ENCODE peak calls at places on chromosome 18, in five cellular contexts. A, O, B, Z and J are unnamed samples. For H3K4me1, the result is how much of the 10 kb centered on the place peaks cover.

GRCh38 chr18:8947576-8947975 is 154.9 kb upstream of the NDUFV2 start:
- DNase-seq in A (no peak), O (no peak), B (no peak), Z (no peak), J (no peak)

GRCh38 chr18:63817441-63818051 is 42.3 kb downstream of the SERPINB7 start:
- DNase-seq in A (peak), O (no peak), B (no peak), Z (no peak), J (no peak)

GRCh38 chr18:58175122-58175687 is 131.2 kb downstream of the NEDD4L start:
- DNase-seq in A (no peak), O (no peak), B (no peak), Z (no peak), J (no peak)

GRCh38 chr18:73662440-73662839 is 485.2 kb downstream of the FBXO15 start:
- DNase-seq in A (no peak), O (no peak), B (no peak), Z (no peak), J (no peak)

GRCh38 chr18:4204151-4204720 is 250.9 kb downstream of the DLGAP1 start:
- DNase-seq in A (no peak), O (no peak), B (no peak), Z (no peak), J (no peak)

GRCh38 chr18:49015886-49016647 is 65.3 kb upstream of the SMAD7 start:
- DNase-seq in A (no peak), O (no peak), B (no peak), Z (no peak), J (no peak)

GRCh38 chr18:58862851-58863538 is 1.7 kb upstream of the ZNF532 start:
- DNase-seq in A (peak), O (peak), B (no peak), Z (no peak), J (no peak)

GRCh38 chr18:45608400-45608799 is 6.9 kb upstream of the SLC14A2 start:
- DNase-seq in A (no peak), O (no peak), B (no peak), Z (no peak), J (no peak)

GRCh38 chr18:73962251-73962650 is 185.4 kb downstream of the FBXO15 start:
- DNase-seq in A (peak), O (no peak), B (no peak), Z (no peak), J (no peak)

GRCh38 chr18:4017479-4017878 is 437.6 kb downstream of the DLGAP1 start:
- DNase-seq in A (peak), O (no peak), B (peak), Z (peak), J (no peak)

GRCh38 chr18:45636110-45636509 is 20.8 kb downstream of the SLC14A2 start:
- DNase-seq in A (no peak), O (no peak), B (no peak), Z (no peak), J (no peak)

GRCh38 chr18:32470136-32470712 is 458 bp downstream of the GAREM1 start:
- DNase-seq in A (peak), O (no peak), B (peak), Z (no peak), J (no peak)

GRCh38 chr18:38790303-38790702 is 1224.7 kb upstream of the CELF4 start:
- DNase-seq in A (no peak), O (no peak), B (peak), Z (peak), J (no peak)

GRCh38 chr18:3283908-3284307 is 22.0 kb downstream of the MYL12B start:
- DNase-seq in A (no peak), O (peak), B (no peak), Z (no peak), J (no peak)

GRCh38 chr18:58497845-58498244 is 131.0 kb downstream of the ALPK2 start:
- DNase-seq in A (peak), O (no peak), B (no peak), Z (no peak), J (no peak)

GRCh38 chr18:62420151-62420512 is 95.0 kb downstream of the TNFRSF11A start:
- DNase-seq in A (peak), O (no peak), B (peak), Z (no peak), J (no peak)

GRCh38 chr18:3791258-3791657 is 341.3 kb downstream of the TGIF1 start:
- DNase-seq in A (no peak), O (no peak), B (no peak), Z (no peak), J (no peak)

GRCh38 chr18:64409511-64409910 is 260.6 kb upstream of the LINC00305 start:
- DNase-seq in A (no peak), O (no peak), B (no peak), Z (no peak), J (no peak)

GRCh38 chr18:63374520-63374919 is 7.5 kb upstream of the KDSR start:
- DNase-seq in A (peak), O (no peak), B (no peak), Z (no peak), J (no peak)

GRCh38 chr18:9738266-9738969 is 30.3 kb downstream of the RAB31 start:
- DNase-seq in A (no peak), O (no peak), B (no peak), Z (no peak), J (no peak)

GRCh38 chr18:72174972-72175649 is 369.0 kb downstream of the CBLN2 start:
- DNase-seq in A (no peak), O (no peak), B (no peak), Z (no peak), J (no peak)

GRCh38 chr18:33757037-33757436 is 179.0 kb downstream of the ASXL3 start:
- DNase-seq in A (peak), O (no peak), B (no peak), Z (no peak), J (no peak)

GRCh38 chr18:12907258-12907925 is 23.4 kb upstream of the PTPN2 start:
- DNase-seq in A (peak), O (no peak), B (peak), Z (no peak), J (no peak)

GRCh38 chr18:12906773-12907172 is 22.7 kb upstream of the PTPN2 start:
- DNase-seq in A (no peak), O (no peak), B (no peak), Z (no peak), J (no peak)

GRCh38 chr18:12908706-12909105 is 24.7 kb upstream of the PTPN2 start:
- DNase-seq in A (no peak), O (no peak), B (no peak), Z (no peak), J (no peak)

GRCh38 chr18:12911928-12912703 is 28.1 kb upstream of the PTPN2 start:
- DNase-seq in A (no peak), O (no peak), B (no peak), Z (no peak), J (no peak)

GRCh38 chr18:12911025-12911927 is 27.2 kb upstream of the PTPN2 start:
- DNase-seq in A (no peak), O (no peak), B (no peak), Z (no peak), J (no peak)
- TF ChIP-seq USF2 in A (no peak), O (no peak), B (no peak), Z (no peak), J (no peak)

GRCh38 chr18:50819727-50820378 is at the start of gene MRO:
- DNase-seq in A (peak), O (peak), B (peak), Z (peak), J (no peak)
- H3K4me1 ChIP-seq in A (under half), O (under half), B (under half), Z (under half), J (under half)

GRCh38 chr18:56148373-56148772 is 490.0 kb downstream of the TXNL1 start:
- DNase-seq in A (peak), O (no peak), B (no peak), Z (no peak), J (no peak)
- H3K9ac ChIP-seq in A (no peak), O (no peak), B (no peak), Z (no peak), J (no peak)

GRCh38 chr18:47448956-47449355 is 197.5 kb upstream of the SKOR2 start:
- DNase-seq in A (no peak), O (peak), B (no peak), Z (no peak), J (no peak)
- TF ChIP-seq USF2 in A (no peak), O (no peak), B (no peak), Z (no peak), J (no peak)

DNA sequence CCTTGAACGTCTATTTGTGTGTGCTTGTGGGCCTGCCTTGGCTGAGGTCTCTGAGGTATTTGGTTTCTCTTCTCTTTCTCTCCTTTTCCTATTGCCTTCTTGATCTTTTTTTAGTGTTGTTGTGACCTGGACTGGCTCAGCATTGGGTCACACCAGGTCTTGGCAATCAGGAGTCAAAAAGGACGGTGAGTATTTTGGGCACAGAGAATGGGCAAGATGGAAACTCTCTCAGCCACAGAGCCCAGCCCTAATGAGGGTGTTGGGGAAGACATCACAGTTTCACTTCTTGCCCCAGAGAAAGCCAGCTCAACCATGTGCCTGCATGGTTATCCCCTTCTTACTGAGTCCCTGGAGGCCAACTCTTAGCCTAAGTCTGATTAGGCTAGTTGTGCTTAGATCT is 13.7 kb upstream of the INO80C start:
- DNase-seq in A (no peak), O (no peak), B (no peak), Z (no peak), J (peak)
- H3K4me1 ChIP-seq in A (under half), O (under half), B (under half), Z (under half), J (under half)

GRCh38 chr18:80035997-80036396 is 1.8 kb downstream of the RBFA start:
- DNase-seq in A (no peak), O (no peak), B (peak), Z (no peak), J (no peak)

GRCh38 chr18:80033181-80034067 is 810 bp upstream of the RBFA start:
- DNase-seq in A (peak), O (no peak), B (no peak), Z (peak), J (no peak)

GRCh38 chr18:80037300-80037699 is 3.1 kb downstream of the RBFA start:
- DNase-seq in A (no peak), O (no peak), B (no peak), Z (no peak), J (no peak)

GRCh38 chr18:80034852-80035406 is 695 bp downstream of the RBFA start:
- DNase-seq in A (no peak), O (no peak), B (no peak), Z (no peak), J (no peak)

DNA sequence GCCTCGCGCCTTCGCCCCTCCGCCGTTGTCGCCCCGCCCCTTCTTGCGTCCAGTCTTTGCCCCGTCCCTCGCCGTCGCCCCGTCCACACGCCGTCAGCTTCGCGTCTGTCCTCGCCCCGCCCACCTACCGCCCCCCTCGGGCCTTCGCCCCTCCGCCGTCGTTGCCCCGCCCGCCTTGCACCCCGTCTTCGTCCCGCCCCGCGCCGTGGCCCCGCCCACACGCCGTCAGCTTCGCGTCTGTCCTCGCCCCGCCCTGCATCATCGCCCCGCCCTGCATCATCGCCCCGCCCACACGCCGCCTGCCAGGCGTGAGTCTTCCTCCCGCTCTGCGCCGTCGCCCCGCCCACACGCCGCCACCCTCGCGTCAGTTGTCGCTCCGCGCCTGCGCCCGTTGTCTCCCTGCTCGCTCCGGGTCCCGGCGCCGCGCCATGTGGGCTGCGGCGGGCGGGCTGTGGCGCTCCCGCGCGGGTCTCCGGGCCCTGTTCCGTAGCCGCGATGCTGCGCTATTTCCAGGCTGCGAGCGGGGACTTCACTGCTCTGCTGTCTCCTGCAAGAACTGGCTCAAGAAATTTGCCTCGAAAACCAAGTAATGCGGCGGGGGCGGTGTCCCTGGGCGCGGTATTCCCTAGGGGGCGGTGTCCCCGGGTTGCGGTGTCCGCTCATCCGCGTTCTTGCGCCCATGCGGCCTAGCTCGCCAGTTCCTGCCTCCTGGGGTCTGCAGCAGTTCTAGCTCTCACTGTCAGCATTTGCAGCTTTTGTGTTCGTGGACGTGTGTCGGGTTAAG is at the start of gene RBFA:
- DNase-seq in A (peak), O (peak), B (peak), Z (peak), J (peak)
- H3K9ac ChIP-seq in A (peak), O (peak), B (peak), Z (peak), J (peak)

GRCh38 chr18:76571689-76572088 is 76.6 kb upstream of the ZNF516 start:
- DNase-seq in A (no peak), O (no peak), B (no peak), Z (no peak), J (no peak)

GRCh38 chr18:76569644-76570415 is 74.8 kb upstream of the ZNF516 start:
- DNase-seq in A (no peak), O (no peak), B (no peak), Z (no peak), J (no peak)

GRCh38 chr18:76568726-76569125 is 73.7 kb upstream of the ZNF516 start:
- DNase-seq in A (no peak), O (no peak), B (no peak), Z (no peak), J (no peak)

GRCh38 chr18:76573325-76574025 is 78.4 kb upstream of the ZNF516 start:
- DNase-seq in A (peak), O (no peak), B (no peak), Z (no peak), J (no peak)

DNA sequence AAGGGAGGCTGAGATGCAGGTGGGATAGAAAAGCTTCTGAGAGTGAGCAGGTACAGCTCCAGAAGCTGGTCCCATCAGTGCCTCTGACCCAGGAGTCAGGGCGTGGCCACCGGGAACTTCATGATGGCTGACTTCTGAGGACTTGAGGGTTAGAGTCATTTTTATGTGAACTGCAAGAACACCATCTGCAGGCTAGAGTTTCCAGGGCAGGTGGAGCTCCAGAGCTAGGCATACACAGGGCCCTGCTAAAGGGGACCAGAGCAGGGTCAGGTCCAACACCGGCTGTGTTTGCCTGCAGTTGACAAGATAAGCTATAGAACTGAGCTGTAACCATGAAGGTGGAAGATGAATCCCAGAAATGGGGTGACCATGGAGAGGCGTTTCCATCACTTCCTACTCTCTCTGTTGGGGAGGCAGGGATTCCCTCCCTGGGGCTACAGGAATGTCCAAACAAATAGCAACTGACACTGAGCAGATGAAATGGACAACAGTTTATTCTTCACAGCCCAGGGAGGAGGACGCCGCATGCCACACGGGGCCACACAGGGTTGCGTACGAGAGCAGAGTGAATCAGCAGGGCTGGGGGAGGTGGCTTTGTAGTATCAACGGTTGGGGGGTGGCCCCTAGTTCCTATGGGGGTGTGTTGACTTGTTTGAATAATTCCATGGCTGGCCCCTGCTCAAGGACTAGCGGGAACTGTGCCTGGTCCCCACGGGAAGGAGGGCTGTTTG is 77.6 kb upstream of the ZNF516 start:
- DNase-seq in A (no peak), O (no peak), B (no peak), Z (no peak), J (no peak)
- TF ChIP-seq USF2 in A (no peak), O (no peak), B (no peak), Z (no peak), J (no peak)

DNA sequence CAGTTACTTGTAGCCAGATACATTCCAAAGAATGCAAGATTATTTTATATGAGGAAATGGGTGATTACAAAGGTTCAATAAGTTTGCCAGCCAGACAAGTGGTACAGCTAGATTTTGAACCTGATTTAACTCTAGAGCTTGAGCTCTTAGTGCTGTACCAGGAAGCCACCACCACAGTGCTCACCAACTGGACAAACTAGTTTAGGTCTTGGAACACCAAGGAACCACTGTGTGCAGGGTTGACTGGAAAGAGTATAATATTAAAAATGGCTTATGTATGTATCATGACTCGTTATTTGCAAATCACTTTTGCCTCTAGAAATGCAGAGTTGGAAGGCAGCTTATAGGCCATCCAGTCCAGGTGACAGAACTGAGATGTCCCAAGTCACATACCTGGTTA is 177.2 kb downstream of the TXNL1 start:
- DNase-seq in A (no peak), O (no peak), B (no peak), Z (no peak), J (no peak)
- H3K4me1 ChIP-seq in A (under half), O (under half), B (under half), Z (under half), J (under half)

DNA sequence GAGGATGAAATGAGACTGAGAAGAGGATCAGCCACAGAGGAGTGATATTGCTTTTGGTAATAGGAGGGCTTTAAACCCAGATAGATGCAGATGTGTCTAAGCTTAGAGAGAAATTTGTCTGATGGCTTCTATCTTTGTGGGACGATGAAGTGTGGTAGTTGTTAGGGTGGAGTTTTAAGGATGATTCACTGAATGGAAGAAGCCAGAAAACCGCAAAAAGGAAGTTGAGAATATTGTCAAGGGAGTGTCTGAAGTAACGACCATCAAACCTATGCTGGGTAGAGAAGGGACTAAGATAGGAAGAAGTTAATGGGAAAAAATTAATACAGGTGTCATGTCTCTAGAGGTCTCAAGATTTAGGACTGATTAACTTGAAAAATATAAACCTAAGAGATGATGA is 195.6 kb upstream of the MC4R start:
- DNase-seq in A (no peak), O (no peak), B (no peak), Z (no peak), J (no peak)
- H3K9ac ChIP-seq in A (no peak), O (no peak), B (no peak), Z (no peak), J (no peak)

GRCh38 chr18:42336139-42336538 is 381.1 kb downstream of the PIK3C3 start:
- DNase-seq in A (no peak), O (no peak), B (no peak), Z (no peak), J (no peak)

GRCh38 chr18:42338683-42339082 is 383.6 kb downstream of the PIK3C3 start:
- DNase-seq in A (no peak), O (no peak), B (no peak), Z (no peak), J (no peak)

GRCh38 chr18:42339324-42339723 is 384.3 kb downstream of the PIK3C3 start:
- DNase-seq in A (no peak), O (no peak), B (no peak), Z (no peak), J (no peak)

GRCh38 chr18:42341423-42341822 is 386.4 kb downstream of the PIK3C3 start:
- DNase-seq in A (no peak), O (no peak), B (no peak), Z (no peak), J (no peak)

GRCh38 chr18:42340423-42341009 is 385.5 kb downstream of the PIK3C3 start:
- DNase-seq in A (no peak), O (no peak), B (no peak), Z (no peak), J (no peak)
- TF ChIP-seq USF2 in A (no peak), O (no peak), B (no peak), Z (no peak), J (no peak)